ENCODE peak calls at places on chromosomes 5 and 9, in seven cellular contexts. One of them, this sample, is unnamed.

GRCh38 chr9:121298689-121299112 is 30.7 kb downstream of the GSN start:
- DNase-seq in stimulated activated CD4-positive, alpha-beta T cell treated with anti-CD3 and anti-CD28 coated beads, Interleukin-2, amount 100 ng/mL, for 48 hours: no peak
- DNase-seq in neural crest cell: no peak
- DNase-seq in activated CD4-positive, CD25-positive, alpha-beta regulatory T cell treated with anti-CD3 and anti-CD28 coated beads, Interleukin-2, amount 50 U/mL, for 72 hours: no peak
- DNase-seq in left ventricle myocardium superior: peak
- DNase-seq in COLO829: peak
- DNase-seq in AG04449: no peak
- DNase-seq in this sample: no peak

GRCh38 chr5:147290261-147290660 is 55.4 kb downstream of the STK32A start:
- DNase-seq in stimulated activated CD4-positive, alpha-beta T cell treated with anti-CD3 and anti-CD28 coated beads, Interleukin-2, amount 100 ng/mL, for 48 hours: no peak
- DNase-seq in neural crest cell: no peak
- DNase-seq in activated CD4-positive, CD25-positive, alpha-beta regulatory T cell treated with anti-CD3 and anti-CD28 coated beads, Interleukin-2, amount 50 U/mL, for 72 hours: no peak
- DNase-seq in left ventricle myocardium superior: peak
- DNase-seq in COLO829: no peak
- DNase-seq in AG04449: no peak
- DNase-seq in this sample: no peak

GRCh38 chr9:4226331-4227250 is 73.3 kb downstream of the GLIS3 start:
- DNase-seq in stimulated activated CD4-positive, alpha-beta T cell treated with anti-CD3 and anti-CD28 coated beads, Interleukin-2, amount 100 ng/mL, for 48 hours: no peak
- DNase-seq in neural crest cell: no peak
- DNase-seq in activated CD4-positive, CD25-positive, alpha-beta regulatory T cell treated with anti-CD3 and anti-CD28 coated beads, Interleukin-2, amount 50 U/mL, for 72 hours: no peak
- DNase-seq in left ventricle myocardium superior: no peak
- DNase-seq in COLO829: no peak
- DNase-seq in AG04449: no peak
- DNase-seq in this sample: peak

GRCh38 chr5:131324311-131324710 is 60.5 kb downstream of the CDC42SE2 start:
- DNase-seq in stimulated activated CD4-positive, alpha-beta T cell treated with anti-CD3 and anti-CD28 coated beads, Interleukin-2, amount 100 ng/mL, for 48 hours: no peak
- DNase-seq in neural crest cell: no peak
- DNase-seq in activated CD4-positive, CD25-positive, alpha-beta regulatory T cell treated with anti-CD3 and anti-CD28 coated beads, Interleukin-2, amount 50 U/mL, for 72 hours: no peak
- DNase-seq in left ventricle myocardium superior: no peak
- DNase-seq in COLO829: peak
- DNase-seq in AG04449: no peak
- DNase-seq in this sample: no peak

GRCh38 chr5:149745944-149746326 is 15.8 kb downstream of the PPARGC1B start:
- DNase-seq in stimulated activated CD4-positive, alpha-beta T cell treated with anti-CD3 and anti-CD28 coated beads, Interleukin-2, amount 100 ng/mL, for 48 hours: no peak
- DNase-seq in neural crest cell: no peak
- DNase-seq in activated CD4-positive, CD25-positive, alpha-beta regulatory T cell treated with anti-CD3 and anti-CD28 coated beads, Interleukin-2, amount 50 U/mL, for 72 hours: no peak
- DNase-seq in left ventricle myocardium superior: no peak
- DNase-seq in COLO829: no peak
- DNase-seq in AG04449: no peak
- DNase-seq in this sample: no peak

GRCh38 chr5:180090098-180090768 is 18.7 kb upstream of the RNF130 start:
- DNase-seq in stimulated activated CD4-positive, alpha-beta T cell treated with anti-CD3 and anti-CD28 coated beads, Interleukin-2, amount 100 ng/mL, for 48 hours: peak
- DNase-seq in neural crest cell: peak
- DNase-seq in activated CD4-positive, CD25-positive, alpha-beta regulatory T cell treated with anti-CD3 and anti-CD28 coated beads, Interleukin-2, amount 50 U/mL, for 72 hours: peak
- DNase-seq in left ventricle myocardium superior: peak
- DNase-seq in COLO829: no peak
- DNase-seq in AG04449: no peak
- DNase-seq in this sample: peak

GRCh38 chr9:32524558-32525461 is 1.2 kb downstream of the RIGI start:
- DNase-seq in stimulated activated CD4-positive, alpha-beta T cell treated with anti-CD3 and anti-CD28 coated beads, Interleukin-2, amount 100 ng/mL, for 48 hours: no peak
- DNase-seq in neural crest cell: no peak
- DNase-seq in activated CD4-positive, CD25-positive, alpha-beta regulatory T cell treated with anti-CD3 and anti-CD28 coated beads, Interleukin-2, amount 50 U/mL, for 72 hours: no peak
- DNase-seq in left ventricle myocardium superior: no peak
- DNase-seq in COLO829: no peak
- DNase-seq in AG04449: no peak
- DNase-seq in this sample: no peak

GRCh38 chr9:136194540-136194939 is 10.4 kb downstream of the LHX3 start:
- DNase-seq in stimulated activated CD4-positive, alpha-beta T cell treated with anti-CD3 and anti-CD28 coated beads, Interleukin-2, amount 100 ng/mL, for 48 hours: no peak
- DNase-seq in neural crest cell: no peak
- DNase-seq in activated CD4-positive, CD25-positive, alpha-beta regulatory T cell treated with anti-CD3 and anti-CD28 coated beads, Interleukin-2, amount 50 U/mL, for 72 hours: no peak
- DNase-seq in left ventricle myocardium superior: no peak
- DNase-seq in COLO829: no peak
- DNase-seq in AG04449: no peak
- DNase-seq in this sample: no peak

GRCh38 chr5:98497391-98497790 is 276.1 kb upstream of the RGMB start:
- DNase-seq in stimulated activated CD4-positive, alpha-beta T cell treated with anti-CD3 and anti-CD28 coated beads, Interleukin-2, amount 100 ng/mL, for 48 hours: no peak
- DNase-seq in neural crest cell: no peak
- DNase-seq in activated CD4-positive, CD25-positive, alpha-beta regulatory T cell treated with anti-CD3 and anti-CD28 coated beads, Interleukin-2, amount 50 U/mL, for 72 hours: no peak
- DNase-seq in left ventricle myocardium superior: no peak
- DNase-seq in COLO829: no peak
- DNase-seq in AG04449: no peak
- DNase-seq in this sample: no peak

GRCh38 chr9:137295313-137296213 is 6.5 kb downstream of the NRARP start:
- DNase-seq in stimulated activated CD4-positive, alpha-beta T cell treated with anti-CD3 and anti-CD28 coated beads, Interleukin-2, amount 100 ng/mL, for 48 hours: peak
- DNase-seq in neural crest cell: peak
- DNase-seq in activated CD4-positive, CD25-positive, alpha-beta regulatory T cell treated with anti-CD3 and anti-CD28 coated beads, Interleukin-2, amount 50 U/mL, for 72 hours: peak
- DNase-seq in left ventricle myocardium superior: peak
- DNase-seq in COLO829: no peak
- DNase-seq in AG04449: no peak
- DNase-seq in this sample: no peak

GRCh38 chr9:101448680-101449070 is 13.1 kb upstream of the ALDOB start:
- DNase-seq in stimulated activated CD4-positive, alpha-beta T cell treated with anti-CD3 and anti-CD28 coated beads, Interleukin-2, amount 100 ng/mL, for 48 hours: no peak
- DNase-seq in neural crest cell: no peak
- DNase-seq in activated CD4-positive, CD25-positive, alpha-beta regulatory T cell treated with anti-CD3 and anti-CD28 coated beads, Interleukin-2, amount 50 U/mL, for 72 hours: no peak
- DNase-seq in left ventricle myocardium superior: no peak
- DNase-seq in COLO829: no peak
- DNase-seq in AG04449: no peak
- DNase-seq in this sample: no peak

GRCh38 chr9:73667749-73668148 is 516.1 kb downstream of the ANXA1 start:
- DNase-seq in stimulated activated CD4-positive, alpha-beta T cell treated with anti-CD3 and anti-CD28 coated beads, Interleukin-2, amount 100 ng/mL, for 48 hours: no peak
- DNase-seq in neural crest cell: no peak
- DNase-seq in activated CD4-positive, CD25-positive, alpha-beta regulatory T cell treated with anti-CD3 and anti-CD28 coated beads, Interleukin-2, amount 50 U/mL, for 72 hours: no peak
- DNase-seq in left ventricle myocardium superior: no peak
- DNase-seq in COLO829: no peak
- DNase-seq in AG04449: no peak
- DNase-seq in this sample: no peak

GRCh38 chr5:67623078-67623477 is 426.5 kb upstream of the CD180 start:
- DNase-seq in stimulated activated CD4-positive, alpha-beta T cell treated with anti-CD3 and anti-CD28 coated beads, Interleukin-2, amount 100 ng/mL, for 48 hours: no peak
- DNase-seq in neural crest cell: no peak
- DNase-seq in activated CD4-positive, CD25-positive, alpha-beta regulatory T cell treated with anti-CD3 and anti-CD28 coated beads, Interleukin-2, amount 50 U/mL, for 72 hours: no peak
- DNase-seq in left ventricle myocardium superior: no peak
- DNase-seq in COLO829: no peak
- DNase-seq in AG04449: no peak
- DNase-seq in this sample: no peak

GRCh38 chr9:27125030-27125429 is 16.0 kb downstream of the TEK start:
- DNase-seq in stimulated activated CD4-positive, alpha-beta T cell treated with anti-CD3 and anti-CD28 coated beads, Interleukin-2, amount 100 ng/mL, for 48 hours: no peak
- DNase-seq in neural crest cell: no peak
- DNase-seq in activated CD4-positive, CD25-positive, alpha-beta regulatory T cell treated with anti-CD3 and anti-CD28 coated beads, Interleukin-2, amount 50 U/mL, for 72 hours: no peak
- DNase-seq in left ventricle myocardium superior: peak
- DNase-seq in COLO829: peak
- DNase-seq in AG04449: peak
- DNase-seq in this sample: no peak

GRCh38 chr5:81638471-81638870 is 112.4 kb downstream of the SSBP2 start:
- DNase-seq in stimulated activated CD4-positive, alpha-beta T cell treated with anti-CD3 and anti-CD28 coated beads, Interleukin-2, amount 100 ng/mL, for 48 hours: no peak
- DNase-seq in neural crest cell: no peak
- DNase-seq in activated CD4-positive, CD25-positive, alpha-beta regulatory T cell treated with anti-CD3 and anti-CD28 coated beads, Interleukin-2, amount 50 U/mL, for 72 hours: no peak
- DNase-seq in left ventricle myocardium superior: no peak
- DNase-seq in COLO829: no peak
- DNase-seq in AG04449: no peak
- DNase-seq in this sample: no peak

GRCh38 chr5:2317540-2317939 is 433.9 kb downstream of the IRX2 start:
- DNase-seq in stimulated activated CD4-positive, alpha-beta T cell treated with anti-CD3 and anti-CD28 coated beads, Interleukin-2, amount 100 ng/mL, for 48 hours: no peak
- DNase-seq in neural crest cell: no peak
- DNase-seq in activated CD4-positive, CD25-positive, alpha-beta regulatory T cell treated with anti-CD3 and anti-CD28 coated beads, Interleukin-2, amount 50 U/mL, for 72 hours: no peak
- DNase-seq in left ventricle myocardium superior: no peak
- DNase-seq in COLO829: no peak
- DNase-seq in AG04449: no peak
- DNase-seq in this sample: no peak

GRCh38 chr9:129675656-129676055 is 10.2 kb downstream of the PRRX2 start:
- DNase-seq in stimulated activated CD4-positive, alpha-beta T cell treated with anti-CD3 and anti-CD28 coated beads, Interleukin-2, amount 100 ng/mL, for 48 hours: no peak
- DNase-seq in neural crest cell: no peak
- DNase-seq in activated CD4-positive, CD25-positive, alpha-beta regulatory T cell treated with anti-CD3 and anti-CD28 coated beads, Interleukin-2, amount 50 U/mL, for 72 hours: no peak
- DNase-seq in left ventricle myocardium superior: no peak
- DNase-seq in COLO829: no peak
- DNase-seq in AG04449: no peak
- DNase-seq in this sample: no peak

GRCh38 chr9:86099695-86100364 is 472 bp upstream of the GOLM1 start:
- DNase-seq in stimulated activated CD4-positive, alpha-beta T cell treated with anti-CD3 and anti-CD28 coated beads, Interleukin-2, amount 100 ng/mL, for 48 hours: peak
- DNase-seq in neural crest cell: peak
- DNase-seq in activated CD4-positive, CD25-positive, alpha-beta regulatory T cell treated with anti-CD3 and anti-CD28 coated beads, Interleukin-2, amount 50 U/mL, for 72 hours: no peak
- DNase-seq in left ventricle myocardium superior: peak
- DNase-seq in COLO829: peak
- DNase-seq in AG04449: no peak
- DNase-seq in this sample: no peak

GRCh38 chr9:114004221-114004716 is 73.8 kb downstream of the AMBP start:
- DNase-seq in stimulated activated CD4-positive, alpha-beta T cell treated with anti-CD3 and anti-CD28 coated beads, Interleukin-2, amount 100 ng/mL, for 48 hours: no peak
- DNase-seq in neural crest cell: peak
- DNase-seq in activated CD4-positive, CD25-positive, alpha-beta regulatory T cell treated with anti-CD3 and anti-CD28 coated beads, Interleukin-2, amount 50 U/mL, for 72 hours: peak
- DNase-seq in left ventricle myocardium superior: peak
- DNase-seq in COLO829: peak
- DNase-seq in AG04449: no peak
- DNase-seq in this sample: peak

GRCh38 chr5:60959156-60959555 is 14.2 kb downstream of the NDUFAF2 start:
- DNase-seq in stimulated activated CD4-positive, alpha-beta T cell treated with anti-CD3 and anti-CD28 coated beads, Interleukin-2, amount 100 ng/mL, for 48 hours: no peak
- DNase-seq in neural crest cell: no peak
- DNase-seq in activated CD4-positive, CD25-positive, alpha-beta regulatory T cell treated with anti-CD3 and anti-CD28 coated beads, Interleukin-2, amount 50 U/mL, for 72 hours: no peak
- DNase-seq in left ventricle myocardium superior: no peak
- DNase-seq in COLO829: peak
- DNase-seq in AG04449: no peak
- DNase-seq in this sample: no peak

GRCh38 chr9:136566899-136567298 is 21.1 kb upstream of the NOTCH1 start:
- DNase-seq in stimulated activated CD4-positive, alpha-beta T cell treated with anti-CD3 and anti-CD28 coated beads, Interleukin-2, amount 100 ng/mL, for 48 hours: no peak
- DNase-seq in neural crest cell: no peak
- DNase-seq in activated CD4-positive, CD25-positive, alpha-beta regulatory T cell treated with anti-CD3 and anti-CD28 coated beads, Interleukin-2, amount 50 U/mL, for 72 hours: no peak
- DNase-seq in left ventricle myocardium superior: peak
- DNase-seq in COLO829: peak
- DNase-seq in AG04449: no peak
- DNase-seq in this sample: no peak

GRCh38 chr5:27403248-27403882 is 365.0 kb upstream of the CDH9 start:
- DNase-seq in stimulated activated CD4-positive, alpha-beta T cell treated with anti-CD3 and anti-CD28 coated beads, Interleukin-2, amount 100 ng/mL, for 48 hours: no peak
- DNase-seq in neural crest cell: no peak
- DNase-seq in activated CD4-positive, CD25-positive, alpha-beta regulatory T cell treated with anti-CD3 and anti-CD28 coated beads, Interleukin-2, amount 50 U/mL, for 72 hours: no peak
- DNase-seq in left ventricle myocardium superior: no peak
- DNase-seq in COLO829: peak
- DNase-seq in AG04449: no peak
- DNase-seq in this sample: no peak

GRCh38 chr9:88280816-88281382 is 107.3 kb upstream of the SPIN1 start:
- DNase-seq in stimulated activated CD4-positive, alpha-beta T cell treated with anti-CD3 and anti-CD28 coated beads, Interleukin-2, amount 100 ng/mL, for 48 hours: no peak
- DNase-seq in neural crest cell: peak
- DNase-seq in activated CD4-positive, CD25-positive, alpha-beta regulatory T cell treated with anti-CD3 and anti-CD28 coated beads, Interleukin-2, amount 50 U/mL, for 72 hours: no peak
- DNase-seq in left ventricle myocardium superior: no peak
- DNase-seq in COLO829: no peak
- DNase-seq in AG04449: no peak
- DNase-seq in this sample: no peak

GRCh38 chr9:88749420-88749819 is 214.4 kb downstream of the NXNL2 start:
- DNase-seq in stimulated activated CD4-positive, alpha-beta T cell treated with anti-CD3 and anti-CD28 coated beads, Interleukin-2, amount 100 ng/mL, for 48 hours: no peak
- DNase-seq in neural crest cell: no peak
- DNase-seq in activated CD4-positive, CD25-positive, alpha-beta regulatory T cell treated with anti-CD3 and anti-CD28 coated beads, Interleukin-2, amount 50 U/mL, for 72 hours: no peak
- DNase-seq in left ventricle myocardium superior: no peak
- DNase-seq in COLO829: no peak
- DNase-seq in AG04449: peak
- DNase-seq in this sample: no peak

GRCh38 chr9:124045076-124045829 is 33.7 kb downstream of the LHX2 start:
- DNase-seq in stimulated activated CD4-positive, alpha-beta T cell treated with anti-CD3 and anti-CD28 coated beads, Interleukin-2, amount 100 ng/mL, for 48 hours: no peak
- DNase-seq in neural crest cell: no peak
- DNase-seq in activated CD4-positive, CD25-positive, alpha-beta regulatory T cell treated with anti-CD3 and anti-CD28 coated beads, Interleukin-2, amount 50 U/mL, for 72 hours: no peak
- DNase-seq in left ventricle myocardium superior: peak
- DNase-seq in COLO829: no peak
- DNase-seq in AG04449: no peak
- DNase-seq in this sample: no peak

GRCh38 chr5:118195215-118195614 is 793.1 kb downstream of the DTWD2 start:
- DNase-seq in stimulated activated CD4-positive, alpha-beta T cell treated with anti-CD3 and anti-CD28 coated beads, Interleukin-2, amount 100 ng/mL, for 48 hours: no peak
- DNase-seq in neural crest cell: no peak
- DNase-seq in activated CD4-positive, CD25-positive, alpha-beta regulatory T cell treated with anti-CD3 and anti-CD28 coated beads, Interleukin-2, amount 50 U/mL, for 72 hours: no peak
- DNase-seq in left ventricle myocardium superior: no peak
- DNase-seq in COLO829: no peak
- DNase-seq in AG04449: no peak
- DNase-seq in this sample: no peak

GRCh38 chr9:116151966-116152381 is 1.6 kb upstream of the PAPPA start:
- DNase-seq in stimulated activated CD4-positive, alpha-beta T cell treated with anti-CD3 and anti-CD28 coated beads, Interleukin-2, amount 100 ng/mL, for 48 hours: no peak
- DNase-seq in neural crest cell: no peak
- DNase-seq in activated CD4-positive, CD25-positive, alpha-beta regulatory T cell treated with anti-CD3 and anti-CD28 coated beads, Interleukin-2, amount 50 U/mL, for 72 hours: no peak
- DNase-seq in left ventricle myocardium superior: no peak
- DNase-seq in COLO829: peak
- DNase-seq in AG04449: peak
- DNase-seq in this sample: no peak

GRCh38 chr5:1686066-1686802 is 113.4 kb downstream of the MRPL36 start:
- DNase-seq in stimulated activated CD4-positive, alpha-beta T cell treated with anti-CD3 and anti-CD28 coated beads, Interleukin-2, amount 100 ng/mL, for 48 hours: no peak
- DNase-seq in neural crest cell: no peak
- DNase-seq in activated CD4-positive, CD25-positive, alpha-beta regulatory T cell treated with anti-CD3 and anti-CD28 coated beads, Interleukin-2, amount 50 U/mL, for 72 hours: no peak
- DNase-seq in left ventricle myocardium superior: no peak
- DNase-seq in COLO829: no peak
- DNase-seq in AG04449: no peak
- DNase-seq in this sample: no peak

GRCh38 chr9:76341616-76342015 is 52.6 kb downstream of the RFK start:
- DNase-seq in stimulated activated CD4-positive, alpha-beta T cell treated with anti-CD3 and anti-CD28 coated beads, Interleukin-2, amount 100 ng/mL, for 48 hours: no peak
- DNase-seq in neural crest cell: no peak
- DNase-seq in activated CD4-positive, CD25-positive, alpha-beta regulatory T cell treated with anti-CD3 and anti-CD28 coated beads, Interleukin-2, amount 50 U/mL, for 72 hours: no peak
- DNase-seq in left ventricle myocardium superior: no peak
- DNase-seq in COLO829: no peak
- DNase-seq in AG04449: no peak
- DNase-seq in this sample: no peak

GRCh38 chr5:115565233-115565632 is 20.7 kb upstream of the FEM1C start:
- DNase-seq in stimulated activated CD4-positive, alpha-beta T cell treated with anti-CD3 and anti-CD28 coated beads, Interleukin-2, amount 100 ng/mL, for 48 hours: no peak
- DNase-seq in neural crest cell: no peak
- DNase-seq in activated CD4-positive, CD25-positive, alpha-beta regulatory T cell treated with anti-CD3 and anti-CD28 coated beads, Interleukin-2, amount 50 U/mL, for 72 hours: no peak
- DNase-seq in left ventricle myocardium superior: no peak
- DNase-seq in COLO829: no peak
- DNase-seq in AG04449: no peak
- DNase-seq in this sample: no peak

GRCh38 chr5:5018560-5018935 is 121.6 kb upstream of the ADAMTS16 start:
- DNase-seq in stimulated activated CD4-positive, alpha-beta T cell treated with anti-CD3 and anti-CD28 coated beads, Interleukin-2, amount 100 ng/mL, for 48 hours: no peak
- DNase-seq in neural crest cell: no peak
- DNase-seq in activated CD4-positive, CD25-positive, alpha-beta regulatory T cell treated with anti-CD3 and anti-CD28 coated beads, Interleukin-2, amount 50 U/mL, for 72 hours: no peak
- DNase-seq in left ventricle myocardium superior: no peak
- DNase-seq in COLO829: no peak
- DNase-seq in AG04449: no peak
- DNase-seq in this sample: no peak

GRCh38 chr5:78482948-78483347 is 122.5 kb downstream of the SCAMP1 start:
- DNase-seq in stimulated activated CD4-positive, alpha-beta T cell treated with anti-CD3 and anti-CD28 coated beads, Interleukin-2, amount 100 ng/mL, for 48 hours: no peak
- DNase-seq in neural crest cell: no peak
- DNase-seq in activated CD4-positive, CD25-positive, alpha-beta regulatory T cell treated with anti-CD3 and anti-CD28 coated beads, Interleukin-2, amount 50 U/mL, for 72 hours: no peak
- DNase-seq in left ventricle myocardium superior: no peak
- DNase-seq in COLO829: no peak
- DNase-seq in AG04449: no peak
- DNase-seq in this sample: no peak